ENCODE peak calls at places on chromosomes 5 and 9, in ten cellular contexts. One of them, this sample, is unnamed.

GRCh38 chr9:79800578-79800977 is 228.8 kb downstream of the TLE4 start:
- DNase-seq in ovary: no peak
- DNase-seq in spleen: no peak
- DNase-seq in tibial nerve: no peak
- DNase-seq in HepG2: no peak
- DNase-seq in sigmoid colon: no peak
- DNase-seq in stomach: no peak
- DNase-seq in esophagus squamous epithelium: no peak
- DNase-seq in breast epithelium: no peak
- DNase-seq in GM12892: no peak
- DNase-seq in this sample: no peak

GRCh38 chr5:91098581-91098980 is 284.5 kb downstream of the ARRDC3 start:
- DNase-seq in ovary: no peak
- DNase-seq in spleen: no peak
- DNase-seq in tibial nerve: no peak
- DNase-seq in HepG2: no peak
- DNase-seq in sigmoid colon: no peak
- DNase-seq in stomach: no peak
- DNase-seq in esophagus squamous epithelium: no peak
- DNase-seq in breast epithelium: no peak
- DNase-seq in GM12892: no peak
- DNase-seq in this sample: no peak

GRCh38 chr9:132094314-132094791 is 14.7 kb upstream of the MED27 start:
- DNase-seq in ovary: no peak
- DNase-seq in spleen: no peak
- DNase-seq in tibial nerve: no peak
- DNase-seq in HepG2: no peak
- DNase-seq in sigmoid colon: no peak
- DNase-seq in stomach: no peak
- DNase-seq in esophagus squamous epithelium: no peak
- DNase-seq in breast epithelium: no peak
- DNase-seq in GM12892: no peak
- DNase-seq in this sample: no peak

GRCh38 chr5:178818094-178818493 is 41.7 kb upstream of the ZNF354B start:
- DNase-seq in ovary: no peak
- DNase-seq in spleen: no peak
- DNase-seq in tibial nerve: no peak
- DNase-seq in HepG2: no peak
- DNase-seq in sigmoid colon: no peak
- DNase-seq in stomach: no peak
- DNase-seq in esophagus squamous epithelium: no peak
- DNase-seq in breast epithelium: no peak
- DNase-seq in GM12892: no peak
- DNase-seq in this sample: no peak

GRCh38 chr5:143362828-143363227 is 40.7 kb downstream of the NR3C1 start:
- DNase-seq in ovary: no peak
- DNase-seq in spleen: no peak
- DNase-seq in tibial nerve: no peak
- DNase-seq in HepG2: peak; percentile 21
- DNase-seq in sigmoid colon: no peak
- DNase-seq in stomach: no peak
- DNase-seq in esophagus squamous epithelium: no peak
- DNase-seq in breast epithelium: no peak
- DNase-seq in GM12892: no peak
- DNase-seq in this sample: no peak

GRCh38 chr5:95859327-95860060 is 37.0 kb upstream of the GLRX start:
- DNase-seq in ovary: peak; percentile 47
- DNase-seq in spleen: no peak
- DNase-seq in tibial nerve: no peak
- DNase-seq in HepG2: no peak
- DNase-seq in sigmoid colon: no peak
- DNase-seq in stomach: no peak
- DNase-seq in esophagus squamous epithelium: no peak
- DNase-seq in breast epithelium: no peak
- DNase-seq in GM12892: no peak
- DNase-seq in this sample: no peak

GRCh38 chr5:161530700-161531099 is 15.8 kb downstream of the GABRB2 start:
- DNase-seq in ovary: no peak
- DNase-seq in spleen: no peak
- DNase-seq in tibial nerve: no peak
- DNase-seq in HepG2: no peak
- DNase-seq in sigmoid colon: no peak
- DNase-seq in stomach: no peak
- DNase-seq in esophagus squamous epithelium: no peak
- DNase-seq in breast epithelium: no peak
- DNase-seq in GM12892: no peak
- DNase-seq in this sample: no peak

GRCh38 chr5:132489051-132489770 is 1.4 kb downstream of the IRF1 start:
- DNase-seq in ovary: peak; percentile 19
- DNase-seq in spleen: peak; percentile 78
- DNase-seq in tibial nerve: no peak
- DNase-seq in HepG2: no peak
- DNase-seq in sigmoid colon: peak; percentile 60
- DNase-seq in stomach: peak; percentile 26
- DNase-seq in esophagus squamous epithelium: no peak
- DNase-seq in breast epithelium: no peak
- DNase-seq in GM12892: no peak
- DNase-seq in this sample: no peak

GRCh38 chr9:89478821-89479668 is 18.9 kb downstream of the SEMA4D start:
- DNase-seq in ovary: no peak
- DNase-seq in spleen: no peak
- DNase-seq in tibial nerve: no peak
- DNase-seq in HepG2: no peak
- DNase-seq in sigmoid colon: peak; percentile 44
- DNase-seq in stomach: no peak
- DNase-seq in esophagus squamous epithelium: no peak
- DNase-seq in breast epithelium: no peak
- DNase-seq in GM12892: no peak
- DNase-seq in this sample: no peak

GRCh38 chr5:16579142-16579541 is 37.7 kb downstream of the RETREG1 start:
- DNase-seq in ovary: no peak
- DNase-seq in spleen: no peak
- DNase-seq in tibial nerve: no peak
- DNase-seq in HepG2: no peak
- DNase-seq in sigmoid colon: peak; percentile 77
- DNase-seq in stomach: peak; percentile 60
- DNase-seq in esophagus squamous epithelium: no peak
- DNase-seq in breast epithelium: no peak
- DNase-seq in GM12892: no peak
- DNase-seq in this sample: no peak

GRCh38 chr9:99822596-99823391 is 1.1 kb downstream of the NR4A3 start:
- DNase-seq in ovary: peak; percentile 63
- DNase-seq in spleen: peak; percentile 85
- DNase-seq in tibial nerve: no peak
- DNase-seq in HepG2: peak; percentile 9
- DNase-seq in sigmoid colon: peak; percentile 75
- DNase-seq in stomach: peak; percentile 42
- DNase-seq in esophagus squamous epithelium: no peak
- DNase-seq in breast epithelium: no peak
- DNase-seq in GM12892: no peak
- DNase-seq in this sample: peak; percentile 69
- TF ChIP-seq POLR2A in ovary: no peak
- TF ChIP-seq POLR2A in spleen: no peak
- TF ChIP-seq POLR2A in tibial nerve: no peak
- TF ChIP-seq POLR2A in HepG2: no peak
- TF ChIP-seq POLR2A in sigmoid colon: no peak
- TF ChIP-seq POLR2A in stomach: no peak
- TF ChIP-seq POLR2A in esophagus squamous epithelium: no peak
- TF ChIP-seq POLR2A in breast epithelium: no peak
- TF ChIP-seq POLR2A in GM12892: no peak
- TF ChIP-seq POLR2A in this sample: no peak

GRCh38 chr5:177022386-177023246 is at the start of gene ZNF346:
- DNase-seq in ovary: peak; percentile 94
- DNase-seq in spleen: peak; percentile 96
- DNase-seq in tibial nerve: peak; percentile 88
- DNase-seq in HepG2: peak; percentile 90
- DNase-seq in sigmoid colon: peak; percentile 97
- DNase-seq in stomach: peak; percentile 92
- DNase-seq in esophagus squamous epithelium: peak; percentile 46
- DNase-seq in breast epithelium: peak; percentile 88
- DNase-seq in GM12892: peak; percentile 98
- DNase-seq in this sample: peak; percentile 92
- TF ChIP-seq POLR2A in ovary: peak; percentile 58
- TF ChIP-seq POLR2A in spleen: no peak
- TF ChIP-seq POLR2A in tibial nerve: peak; percentile 56
- TF ChIP-seq POLR2A in HepG2: peak; percentile 85
- TF ChIP-seq POLR2A in sigmoid colon: no peak
- TF ChIP-seq POLR2A in stomach: no peak
- TF ChIP-seq POLR2A in esophagus squamous epithelium: no peak
- TF ChIP-seq POLR2A in breast epithelium: no peak
- TF ChIP-seq POLR2A in GM12892: peak; percentile 89
- TF ChIP-seq POLR2A in this sample: peak; percentile 85

DNA sequence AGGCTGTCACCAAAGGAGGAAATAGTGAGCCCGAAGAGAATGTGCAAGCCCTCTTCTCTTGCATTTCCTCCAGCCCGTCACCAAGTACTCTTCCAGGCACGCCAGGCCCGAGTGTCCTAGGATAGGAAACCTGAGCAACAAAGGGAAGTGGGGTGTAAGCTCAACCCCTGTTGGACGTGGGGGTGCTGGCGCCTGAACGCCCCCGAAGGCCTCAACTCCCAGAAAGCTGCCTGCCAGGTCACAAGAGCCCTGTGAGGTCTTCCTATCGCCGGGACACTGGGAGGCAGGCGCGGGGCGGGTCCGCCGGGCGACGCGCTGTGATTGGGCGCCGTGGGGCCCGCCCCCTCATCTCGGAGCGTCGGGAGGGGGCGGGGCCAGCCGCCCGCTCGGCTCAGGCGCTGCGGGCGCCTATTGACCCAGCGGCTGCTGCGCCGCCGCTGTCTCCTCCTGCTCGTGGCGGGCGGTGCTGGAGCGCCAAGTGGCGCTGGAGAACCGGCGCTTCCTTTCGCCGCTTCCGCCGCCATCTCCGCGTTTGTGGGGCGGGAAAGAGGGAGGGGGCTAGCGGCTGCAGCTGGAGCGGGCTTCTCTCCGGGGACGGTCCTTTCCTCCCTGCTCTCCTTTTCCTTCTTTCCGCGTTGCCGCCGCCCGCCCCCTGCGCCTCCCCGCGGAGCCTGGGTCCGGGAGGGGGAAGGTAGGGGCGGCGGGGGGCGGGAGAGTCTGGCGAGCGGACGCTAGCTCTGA is 558 bp upstream of the MAN2A1 start:
- DNase-seq in ovary: peak; percentile 85
- DNase-seq in spleen: peak; percentile 96
- DNase-seq in tibial nerve: peak; percentile 74
- DNase-seq in HepG2: peak; percentile 89
- DNase-seq in sigmoid colon: peak; percentile 92
- DNase-seq in stomach: peak; percentile 87
- DNase-seq in esophagus squamous epithelium: peak; percentile 15
- DNase-seq in breast epithelium: peak; percentile 79
- DNase-seq in GM12892: peak; percentile 66
- DNase-seq in this sample: peak; percentile 74
- TF ChIP-seq POLR2A in ovary: peak; percentile 82
- TF ChIP-seq POLR2A in spleen: peak; percentile 70
- TF ChIP-seq POLR2A in tibial nerve: peak; percentile 92
- TF ChIP-seq POLR2A in HepG2: peak; percentile 92
- TF ChIP-seq POLR2A in sigmoid colon: peak; percentile 86
- TF ChIP-seq POLR2A in stomach: no peak
- TF ChIP-seq POLR2A in esophagus squamous epithelium: no peak
- TF ChIP-seq POLR2A in breast epithelium: peak; percentile 39
- TF ChIP-seq POLR2A in GM12892: peak; percentile 72
- TF ChIP-seq POLR2A in this sample: peak; percentile 58

GRCh38 chr5:102750435-102750834 is 4.7 kb upstream of the PAM start:
- DNase-seq in ovary: no peak
- DNase-seq in spleen: no peak
- DNase-seq in tibial nerve: no peak
- DNase-seq in HepG2: no peak
- DNase-seq in sigmoid colon: no peak
- DNase-seq in stomach: no peak
- DNase-seq in esophagus squamous epithelium: no peak
- DNase-seq in breast epithelium: no peak
- DNase-seq in GM12892: no peak
- DNase-seq in this sample: no peak

GRCh38 chr5:102758576-102758975 is 3.5 kb downstream of the PAM start:
- DNase-seq in ovary: no peak
- DNase-seq in spleen: no peak
- DNase-seq in tibial nerve: no peak
- DNase-seq in HepG2: no peak
- DNase-seq in sigmoid colon: no peak
- DNase-seq in stomach: no peak
- DNase-seq in esophagus squamous epithelium: no peak
- DNase-seq in breast epithelium: no peak
- DNase-seq in GM12892: no peak
- DNase-seq in this sample: no peak

GRCh38 chr5:102753889-102754498 is 1.1 kb upstream of the PAM start:
- DNase-seq in ovary: peak; percentile 24
- DNase-seq in spleen: peak; percentile 74
- DNase-seq in tibial nerve: no peak
- DNase-seq in HepG2: no peak
- DNase-seq in sigmoid colon: no peak
- DNase-seq in stomach: no peak
- DNase-seq in esophagus squamous epithelium: no peak
- DNase-seq in breast epithelium: no peak
- DNase-seq in GM12892: peak; percentile 17
- DNase-seq in this sample: no peak

GRCh38 chr5:102755691-102756371 is 726 bp downstream of the PAM start:
- DNase-seq in ovary: peak; percentile 71
- DNase-seq in spleen: peak; percentile 89
- DNase-seq in tibial nerve: peak; percentile 19
- DNase-seq in HepG2: peak; percentile 76
- DNase-seq in sigmoid colon: peak; percentile 88
- DNase-seq in stomach: peak; percentile 68
- DNase-seq in esophagus squamous epithelium: no peak
- DNase-seq in breast epithelium: peak; percentile 54
- DNase-seq in GM12892: peak; percentile 40
- DNase-seq in this sample: peak; percentile 72

DNA sequence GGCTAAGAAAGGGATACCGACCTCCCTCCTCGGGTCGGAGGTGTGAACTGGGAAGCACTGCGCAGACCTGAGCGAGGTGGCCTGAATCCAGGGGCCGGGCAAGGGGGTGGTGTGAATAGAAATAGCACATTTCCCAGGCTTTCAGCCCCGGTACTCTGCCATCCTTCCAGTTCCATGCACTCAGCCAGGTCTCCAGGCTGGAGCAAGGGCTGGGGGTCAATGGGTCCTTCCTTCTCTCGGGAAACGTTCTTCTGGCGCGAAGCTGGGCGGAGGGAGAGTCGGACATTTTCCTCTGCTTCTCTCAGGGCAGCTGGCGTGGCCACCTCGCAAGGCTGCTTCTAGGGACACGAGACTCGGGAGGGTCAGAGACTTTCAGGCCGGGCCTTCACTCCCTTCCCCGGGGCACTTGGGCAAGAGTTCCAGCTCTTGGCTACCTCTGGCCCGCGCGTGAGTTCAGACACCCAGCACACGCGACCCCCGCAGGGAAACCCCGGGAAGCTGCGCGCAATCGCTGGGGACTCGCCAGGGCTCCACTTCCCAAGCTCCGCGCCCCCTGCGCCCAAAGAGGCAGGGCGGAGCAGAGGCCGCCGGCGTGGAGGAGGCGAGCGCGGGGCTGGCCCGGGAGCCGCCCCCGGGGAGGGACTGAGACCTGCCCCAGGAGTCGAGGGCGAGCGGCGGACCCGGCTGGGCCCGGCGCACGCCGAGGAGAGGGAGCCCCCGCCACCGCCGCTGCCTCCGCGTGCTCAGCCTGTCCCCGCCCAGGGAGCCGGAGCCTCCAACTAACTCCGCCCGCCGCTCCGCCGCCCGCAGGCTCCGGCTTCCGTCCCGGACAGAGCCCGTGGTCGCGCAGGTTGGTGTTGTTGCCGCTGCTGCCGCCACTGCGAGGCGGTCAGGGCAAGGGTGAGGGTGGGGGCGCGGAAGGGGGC is at the start of gene PAM:
- DNase-seq in ovary: peak; percentile 73
- DNase-seq in spleen: peak; percentile 96
- DNase-seq in tibial nerve: peak; percentile 63
- DNase-seq in HepG2: peak; percentile 36
- DNase-seq in sigmoid colon: peak; percentile 88
- DNase-seq in stomach: peak; percentile 80
- DNase-seq in esophagus squamous epithelium: peak; percentile 20
- DNase-seq in breast epithelium: peak; percentile 69
- DNase-seq in GM12892: peak; percentile 83
- DNase-seq in this sample: peak; percentile 70
- TF ChIP-seq POLR2A in ovary: peak; percentile 28
- TF ChIP-seq POLR2A in spleen: no peak
- TF ChIP-seq POLR2A in tibial nerve: peak; percentile 54
- TF ChIP-seq POLR2A in HepG2: peak; percentile 54
- TF ChIP-seq POLR2A in sigmoid colon: no peak
- TF ChIP-seq POLR2A in stomach: no peak
- TF ChIP-seq POLR2A in esophagus squamous epithelium: no peak
- TF ChIP-seq POLR2A in breast epithelium: no peak
- TF ChIP-seq POLR2A in GM12892: peak; percentile 63
- TF ChIP-seq POLR2A in this sample: peak; percentile 63